ENCODE peak calls at places on chromosomes 3 and 15, in four cellular contexts. G, T, Q and A are unnamed samples.

GRCh38 chr3:42080452-42080872 is 10.7 kb upstream of the TRAK1 start:
- DNase-seq in Q (peak; percentile 45), T (no peak), G (no peak), A (no peak)

GRCh38 chr3:160217675-160218074 is 7.5 kb upstream of the C3orf80 start:
- DNase-seq in G (no peak), Q (no peak), T (no peak), A (no peak)

GRCh38 chr3:89690649-89691048 is 583.2 kb downstream of the EPHA3 start:
- DNase-seq in G (no peak), Q (no peak), T (no peak), A (no peak)

GRCh38 chr3:94615275-94616065 is 552.6 kb downstream of the NSUN3 start:
- DNase-seq in G (no peak), T (no peak), Q (no peak), A (no peak)

GRCh38 chr3:196502775-196503181 is 790 bp downstream of the RNF168 start:
- DNase-seq in T (peak; percentile 68), Q (peak; percentile 54), G (peak; percentile 38), A (peak; percentile 41)

GRCh38 chr3:33433843-33434242 is 6.4 kb downstream of the UBP1 start:
- DNase-seq in G (no peak), Q (no peak), T (no peak), A (no peak)

GRCh38 chr15:86830304-86830703 is 750.6 kb downstream of the AGBL1 start:
- DNase-seq in T (no peak), Q (no peak), G (no peak), A (no peak)

GRCh38 chr3:183497313-183497712 is 58.2 kb downstream of the KLHL6 start:
- DNase-seq in Q (no peak), G (no peak), T (no peak), A (no peak)

GRCh38 chr3:141262306-141262705 is 30.7 kb downstream of the PXYLP1 start:
- DNase-seq in Q (no peak), T (no peak), G (no peak), A (no peak)

GRCh38 chr3:69014022-69014580 is 617 bp upstream of the EOGT start:
- DNase-seq in Q (no peak), T (no peak), G (no peak), A (no peak)

GRCh38 chr15:38072007-38072506 is 137.6 kb downstream of the TMCO5A start:
- DNase-seq in Q (no peak), T (no peak), G (peak; percentile 30), A (no peak)

GRCh38 chr15:41465822-41466421 is 27.8 kb upstream of the ITPKA start:
- DNase-seq in G (no peak), T (no peak), Q (no peak), A (no peak)

GRCh38 chr3:97613139-97613538 is 151.4 kb upstream of the ARL6 start:
- DNase-seq in Q (no peak), G (no peak), T (no peak), A (no peak)

GRCh38 chr15:88541709-88542341 is 4.7 kb downstream of the DET1 start:
- DNase-seq in G (no peak), T (no peak), Q (no peak), A (no peak)

GRCh38 chr15:92011611-92012367 is 158.3 kb downstream of the SLCO3A1 start:
- DNase-seq in G (no peak), Q (peak; percentile 72), T (no peak), A (peak; percentile 31)

GRCh38 chr3:55951371-55951770 is 464.3 kb upstream of the WNT5A start:
- DNase-seq in Q (no peak), T (no peak), G (no peak), A (no peak)

GRCh38 chr3:42804831-42805821 is 836 bp upstream of the HIGD1A start:
- DNase-seq in T (no peak), Q (no peak), G (peak; percentile 35), A (no peak)

GRCh38 chr3:133494469-133494868 is 79.0 kb upstream of the CDV3 start:
- DNase-seq in T (no peak), G (no peak), Q (no peak), A (no peak)

GRCh38 chr3:148648685-148649352 is 48.9 kb upstream of the AGTR1 start:
- DNase-seq in Q (no peak), T (no peak), G (no peak), A (no peak)

GRCh38 chr3:119883461-119884160 is 101.7 kb downstream of the NR1I2 start:
- DNase-seq in G (no peak), Q (no peak), T (no peak), A (no peak)

GRCh38 chr15:80093854-80094418 is 34.5 kb downstream of the ZFAND6 start:
- DNase-seq in G (peak; percentile 40), T (peak; percentile 38), Q (peak; percentile 86), A (no peak)

GRCh38 chr3:20350449-20350848 is 164.4 kb upstream of the SGO1 start:
- DNase-seq in Q (no peak), G (no peak), T (no peak), A (no peak)

GRCh38 chr15:34892963-34893591 is 76.5 kb downstream of the AQR start:
- DNase-seq in T (no peak), Q (no peak), G (no peak), A (no peak)

GRCh38 chr3:171833775-171834460 is 9.2 kb upstream of the TMEM212 start:
- DNase-seq in G (no peak), Q (no peak), T (no peak), A (no peak)

GRCh38 chr3:197031315-197032285 is 2.0 kb upstream of the MELTF start:
- DNase-seq in T (peak; percentile 91), G (no peak), Q (peak; percentile 29), A (no peak)

GRCh38 chr3:27325419-27325818 is 43.8 kb downstream of the NEK10 start:
- DNase-seq in G (no peak), T (no peak), Q (no peak), A (no peak)

GRCh38 chr3:134617608-134618472 is 33.0 kb downstream of the KY start:
- DNase-seq in G (no peak), Q (no peak), T (no peak), A (no peak)

GRCh38 chr15:68149059-68149458 is 56.1 kb downstream of the CALML4 start:
- DNase-seq in Q (no peak), G (no peak), T (no peak), A (no peak)

GRCh38 chr3:50211930-50212329 is 6.9 kb downstream of the SLC38A3 start:
- DNase-seq in T (no peak), Q (no peak), G (no peak), A (no peak)

GRCh38 chr3:140128217-140129137 is 193.5 kb downstream of the CLSTN2 start:
- DNase-seq in T (peak; percentile 23), Q (peak; percentile 68), G (peak; percentile 18), A (peak; percentile 7)

GRCh38 chr15:99435138-99435695 is 130.6 kb upstream of the MEF2A start:
- DNase-seq in Q (no peak), T (peak; percentile 10), G (peak; percentile 37), A (no peak)

GRCh38 chr3:182637350-182638197 is 155.7 kb upstream of the ATP11B start:
- DNase-seq in G (no peak), T (no peak), Q (no peak), A (no peak)

GRCh38 chr15:95300958-95301357 is 1029.5 kb upstream of the NR2F2 start:
- DNase-seq in Q (no peak), T (no peak), G (no peak), A (no peak)

GRCh38 chr3:130473416-130473815 is 43.6 kb upstream of the COL6A6 start:
- DNase-seq in G (no peak), T (no peak), Q (peak; percentile 8), A (no peak)

GRCh38 chr3:130465486-130465885 is 51.5 kb upstream of the COL6A6 start:
- DNase-seq in Q (no peak), G (no peak), T (no peak), A (no peak)

GRCh38 chr3:130468311-130468710 is 48.7 kb upstream of the COL6A6 start:
- DNase-seq in G (no peak), Q (no peak), T (no peak), A (no peak)

DNA sequence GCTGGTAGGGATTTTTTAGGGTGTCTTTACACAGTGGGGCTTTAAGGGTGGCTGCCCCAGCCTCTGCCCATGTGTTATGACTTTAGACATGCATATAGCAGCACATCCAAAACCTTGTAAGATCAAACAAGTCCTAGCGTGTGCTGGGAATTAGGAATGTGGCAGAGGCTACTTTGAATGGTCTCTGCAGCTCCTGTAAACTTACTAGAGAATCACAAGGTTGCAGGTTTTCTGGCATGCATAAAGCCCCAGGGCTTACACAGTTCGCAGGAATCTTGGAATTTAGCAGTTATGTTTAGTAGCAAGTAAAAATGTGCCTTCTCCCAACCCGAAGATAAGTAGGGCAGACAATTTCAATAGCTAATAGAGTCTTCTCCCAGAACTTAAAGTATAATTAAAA is 46.8 kb upstream of the COL6A6 start:
- DNase-seq in Q (peak; percentile 17), T (no peak), G (no peak), A (no peak)
- H3K27ac ChIP-seq in Q (no peak overlapping the region), T (no peak overlapping the region), G (no peak overlapping the region), A (no peak overlapping the region)

DNA sequence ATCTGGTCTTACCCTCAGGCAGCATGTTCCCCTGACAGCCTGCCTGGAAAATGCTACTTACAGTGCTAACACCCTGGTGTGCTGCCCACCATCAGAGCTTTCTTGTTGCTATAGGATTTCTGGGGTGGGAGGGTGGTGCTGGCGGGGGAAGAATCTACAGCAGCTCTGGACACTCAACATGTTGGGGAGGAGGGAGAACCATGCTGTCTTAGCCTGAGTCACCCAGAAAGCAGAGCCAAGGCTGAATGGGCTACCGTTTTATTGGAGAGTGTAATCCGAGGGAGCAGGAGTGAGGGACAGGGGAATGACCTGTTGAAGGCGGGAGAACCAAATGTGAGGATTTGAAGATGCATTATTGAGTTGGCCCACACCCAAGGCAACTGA is 45.6 kb downstream of the MFSD1 start:
- DNase-seq in G (no peak), T (no peak), Q (no peak), A (no peak)
- H3K27ac ChIP-seq in G (no peak overlapping the region), T (no peak overlapping the region), Q (no peak overlapping the region), A (no peak overlapping the region)

DNA sequence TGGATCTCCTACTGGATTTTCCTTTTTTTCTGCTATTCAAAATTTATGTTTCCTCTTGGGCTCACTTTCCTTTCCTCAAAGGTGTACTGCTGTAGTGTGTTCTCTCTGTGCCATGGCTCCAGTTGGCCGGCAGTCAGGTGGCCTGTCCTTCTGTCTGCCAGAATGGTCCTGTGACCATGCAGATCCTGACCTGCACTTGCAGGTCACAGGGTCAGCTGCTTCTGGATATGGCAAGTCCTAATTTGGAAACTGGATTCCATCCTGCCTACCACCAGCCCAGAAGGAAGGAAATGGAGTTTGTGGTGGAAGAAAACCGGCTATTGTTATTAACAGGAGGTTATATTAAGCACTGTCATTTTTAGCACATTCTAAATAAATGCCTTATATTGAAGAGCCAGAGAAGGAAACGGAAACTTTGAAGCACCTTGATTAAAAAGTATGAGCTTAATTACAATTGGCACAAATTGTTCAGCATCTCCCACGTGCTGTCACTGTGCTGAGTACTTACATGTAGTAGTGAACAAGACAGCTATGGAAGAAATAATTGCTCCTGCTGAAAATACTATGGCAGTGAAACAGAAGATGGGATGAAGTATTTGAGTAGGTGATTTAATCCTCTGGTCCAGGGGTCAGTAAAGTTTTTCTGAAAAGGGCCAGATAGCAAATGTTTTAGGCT is 362.8 kb downstream of the PTPRG start:
- DNase-seq in Q (peak; percentile 54), T (peak; percentile 80), G (no peak), A (peak; percentile 18)
- H3K27ac ChIP-seq in Q (no peak overlapping the region), T (peak overlapping the region; percentile 47), G (no peak overlapping the region), A (no peak overlapping the region)

GRCh38 chr3:78846688-78847087 is 921.1 kb downstream of the ROBO1 start:
- DNase-seq in T (no peak), Q (no peak), G (no peak), A (no peak)
- H3K27ac ChIP-seq in T (no peak overlapping the region), Q (no peak overlapping the region), G (no peak overlapping the region), A (no peak overlapping the region)